ENCODE peak calls at places on chromosomes 12 and 14, in eight cellular contexts. I, R, T, E, S, K, U and F are unnamed samples.

GRCh38 chr14:56036353-56036752 is 81.9 kb upstream of the PELI2 start:
- DNase-seq in U (peak; percentile 41), T (no peak), K (no peak), I (no peak), E (no peak), R (no peak), S (no peak), F (no peak)

GRCh38 chr12:69239922-69240624 is 704 bp downstream of the CPSF6 start:
- DNase-seq in I (peak; percentile 77), R (peak; percentile 57), S (peak; percentile 47), K (peak; percentile 43), U (peak; percentile 75), E (peak; percentile 55), T (no peak), F (peak; percentile 42)

GRCh38 chr12:89353188-89353822 is 1.0 kb upstream of the DUSP6 start:
- DNase-seq in T (peak; percentile 40), R (peak; percentile 88), S (peak; percentile 73), K (peak; percentile 78), E (peak; percentile 79), I (peak; percentile 77), U (peak; percentile 79), F (peak; percentile 77)

GRCh38 chr14:75249251-75249957 is 29.2 kb upstream of the FOS start:
- DNase-seq in U (peak; percentile 61), I (peak; percentile 85), K (no peak), S (peak; percentile 59), R (no peak), E (peak; percentile 73), T (no peak), F (peak; percentile 79)

GRCh38 chr12:5000204-5000603 is 43.5 kb upstream of the KCNA5 start:
- DNase-seq in T (no peak), U (no peak), E (no peak), I (no peak), R (peak; percentile 19), K (no peak), S (no peak), F (no peak)

GRCh38 chr12:60148109-60148508 is 552.3 kb downstream of the SLC16A7 start:
- DNase-seq in S (no peak), K (no peak), T (peak; percentile 95), I (no peak), U (no peak), E (no peak), R (peak; percentile 22), F (no peak)

GRCh38 chr12:119911147-119911546 is 34.0 kb upstream of the CIT start:
- DNase-seq in R (no peak), S (no peak), T (peak; percentile 92), U (no peak), K (no peak), I (no peak), E (no peak), F (no peak)

GRCh38 chr12:113149361-113150150 is at the start of gene CFAP73:
- DNase-seq in S (peak; percentile 72), E (peak; percentile 71), U (peak; percentile 98), K (peak; percentile 59), I (no peak), R (peak; percentile 80), T (peak; percentile 58), F (peak; percentile 70)

GRCh38 chr12:114709112-114709511 is 25.1 kb upstream of the TBX3 start:
- DNase-seq in T (no peak), S (no peak), R (no peak), I (no peak), E (no peak), K (no peak), U (no peak), F (no peak)

GRCh38 chr12:99135376-99135775 is 490.3 kb downstream of the APAF1 start:
- DNase-seq in U (no peak), T (no peak), I (no peak), K (no peak), E (no peak), S (no peak), R (no peak), F (no peak)

GRCh38 chr12:53060721-53061276 is 10.9 kb downstream of the TNS2 start:
- DNase-seq in T (no peak), E (no peak), S (peak; percentile 56), R (no peak), U (no peak), I (no peak), K (no peak), F (no peak)

GRCh38 chr14:22850944-22851790 is 14.8 kb downstream of the MMP14 start:
- DNase-seq in I (no peak), E (peak; percentile 72), K (peak; percentile 91), R (no peak), T (peak; percentile 99), S (peak; percentile 92), U (no peak), F (no peak)

GRCh38 chr14:95482967-95483842 is 33.2 kb downstream of the SYNE3 start:
- DNase-seq in K (peak; percentile 79), S (peak; percentile 67), T (peak; percentile 98), I (no peak), R (peak; percentile 67), U (no peak), E (peak; percentile 71), F (peak; percentile 77)

GRCh38 chr14:36522972-36523685 is 3.1 kb upstream of the NKX2-1 start:
- DNase-seq in S (no peak), R (no peak), T (no peak), K (no peak), I (no peak), E (no peak), U (peak; percentile 40), F (no peak)
- H3K4me3 ChIP-seq in S (no peak overlapping the region), R (no peak overlapping the region), T (no peak overlapping the region), K (no peak overlapping the region), I (no peak overlapping the region), E (no peak overlapping the region), U (peak overlapping the region; percentile 50), F (no peak overlapping the region)

DNA sequence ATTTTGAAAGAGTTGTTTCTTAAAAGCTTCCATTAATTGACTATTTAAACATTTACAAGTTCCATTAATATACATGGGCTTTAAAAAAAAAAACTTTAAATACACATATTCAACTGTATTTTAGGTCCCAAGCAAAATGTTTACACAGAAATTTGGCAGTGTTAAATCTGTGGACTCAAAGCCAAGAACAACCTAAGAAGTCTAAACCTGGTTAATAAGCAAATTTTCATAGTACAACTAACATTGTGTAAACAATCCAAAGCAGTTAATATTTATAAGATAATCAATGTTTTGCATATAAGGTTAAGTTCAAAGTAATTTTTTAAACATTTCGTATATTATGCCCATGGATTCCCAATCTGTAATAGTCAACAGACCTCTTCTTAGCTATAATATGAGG is 77.0 kb downstream of the EPS8 start:
- DNase-seq in K (no peak), R (no peak), I (no peak), U (no peak), E (no peak), S (no peak), T (no peak), F (no peak)
- H3K4me3 ChIP-seq in K (peak overlapping the region; percentile 33), R (peak overlapping the region; percentile 42), I (no peak overlapping the region), U (no peak overlapping the region), E (peak overlapping the region; percentile 18), S (peak overlapping the region; percentile 3), T (no peak overlapping the region), F (peak overlapping the region; percentile 56)

GRCh38 chr12:72268386-72268785 is 3.8 kb upstream of the TRHDE start:
- DNase-seq in T (no peak), R (no peak), S (no peak), I (no peak), K (no peak), E (no peak), U (no peak), F (no peak)
- H3K4me3 ChIP-seq in T (no peak overlapping the region), R (no peak overlapping the region), S (no peak overlapping the region), I (no peak overlapping the region), K (no peak overlapping the region), E (no peak overlapping the region), U (no peak overlapping the region), F (no peak overlapping the region)

DNA sequence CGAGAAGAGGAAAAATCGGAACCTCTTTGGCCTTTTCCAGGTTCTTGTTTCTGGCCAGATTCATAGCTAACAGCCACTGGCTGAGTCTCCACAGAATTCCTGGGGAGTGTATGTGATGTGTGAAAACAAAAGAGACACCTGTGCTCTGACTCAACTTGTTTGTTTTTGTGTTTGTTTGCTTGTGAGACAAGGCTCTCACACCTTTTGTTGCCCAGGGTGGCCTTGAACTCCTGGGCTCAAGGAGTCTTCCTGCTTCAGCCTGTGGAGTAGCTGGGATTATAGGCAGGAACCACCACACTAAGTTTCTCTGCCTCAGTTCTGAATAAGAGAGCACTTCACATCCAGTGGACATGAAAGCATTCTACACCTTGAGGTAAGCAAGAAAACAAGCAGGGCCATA is 22.7 kb downstream of the MFAP5 start:
- DNase-seq in U (no peak), K (no peak), S (no peak), E (no peak), R (no peak), T (no peak), I (no peak), F (no peak)
- H3K4me3 ChIP-seq in U (no peak overlapping the region), K (no peak overlapping the region), S (no peak overlapping the region), E (no peak overlapping the region), R (no peak overlapping the region), T (no peak overlapping the region), I (no peak overlapping the region), F (no peak overlapping the region)

GRCh38 chr12:72296389-72296788 is 24.2 kb downstream of the TRHDE start:
- DNase-seq in K (no peak), U (no peak), S (no peak), R (peak; percentile 49), E (no peak), T (peak; percentile 65), I (no peak), F (no peak)
- H3K4me3 ChIP-seq in K (no peak overlapping the region), U (no peak overlapping the region), S (no peak overlapping the region), R (no peak overlapping the region), E (no peak overlapping the region), T (no peak overlapping the region), I (no peak overlapping the region), F (no peak overlapping the region)

GRCh38 chr12:111768159-111768895 is 1.6 kb downstream of the ALDH2 start:
- DNase-seq in R (no peak), E (no peak), U (no peak), K (no peak), T (no peak), S (no peak), I (peak; percentile 77), F (no peak)
- H3K4me3 ChIP-seq in R (peak overlapping the region; percentile 71), E (peak overlapping the region; percentile 79), U (peak overlapping the region; percentile 75), K (peak overlapping the region; percentile 99), T (no peak overlapping the region), S (peak overlapping the region; percentile 68), I (peak overlapping the region; percentile 98), F (peak overlapping the region; percentile 71)

DNA sequence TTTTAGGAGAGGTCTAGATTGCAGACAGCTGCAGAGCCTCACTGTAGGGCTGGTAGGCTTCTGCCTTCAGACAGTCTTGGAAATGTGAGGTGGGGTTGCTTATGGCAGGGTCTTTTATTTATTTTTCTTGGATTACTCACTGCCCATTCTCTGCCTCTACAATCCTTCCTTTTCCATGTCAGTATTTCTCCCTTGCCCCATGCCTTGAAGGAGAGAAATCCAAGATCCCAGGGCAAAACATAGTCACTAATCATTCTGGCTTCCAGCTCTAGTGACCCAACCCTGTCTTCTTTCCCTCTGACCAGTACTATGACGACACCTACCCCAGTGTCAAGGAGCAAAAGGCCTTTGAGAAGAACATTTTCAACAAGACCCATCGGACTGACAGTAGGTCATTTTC is 17.0 kb downstream of the COPZ1 start:
- DNase-seq in K (no peak), R (no peak), U (no peak), I (no peak), S (no peak), E (no peak), T (no peak), F (no peak)
- H3K4me3 ChIP-seq in K (no peak overlapping the region), R (no peak overlapping the region), U (no peak overlapping the region), I (no peak overlapping the region), S (no peak overlapping the region), E (no peak overlapping the region), T (no peak overlapping the region), F (no peak overlapping the region)

GRCh38 chr14:103634156-103634555 is 5.1 kb downstream of the KLC1 start:
- DNase-seq in U (no peak), I (no peak), R (no peak), T (peak; percentile 64), S (no peak), K (no peak), E (no peak), F (no peak)
- H3K4me3 ChIP-seq in U (no peak overlapping the region), I (no peak overlapping the region), R (no peak overlapping the region), T (no peak overlapping the region), S (no peak overlapping the region), K (no peak overlapping the region), E (no peak overlapping the region), F (no peak overlapping the region)